ENCODE peak calls at places on chromosomes 2 and 18, in six cellular contexts. One of them, this sample, is unnamed.

GRCh38 chr18:25538175-25538922 is 186.4 kb upstream of the ZNF521 start:
- DNase-seq in fibroblast of lung: no peak
- DNase-seq in PC-9: no peak
- DNase-seq in effector memory CD4-positive, alpha-beta T cell: no peak
- DNase-seq in tibial artery: no peak
- DNase-seq in neuronal stem cell: no peak
- DNase-seq in this sample: no peak

GRCh38 chr2:30359644-30360167 is 87.3 kb upstream of the LCLAT1 start:
- DNase-seq in fibroblast of lung: peak; percentile 48
- DNase-seq in PC-9: no peak
- DNase-seq in effector memory CD4-positive, alpha-beta T cell: no peak
- DNase-seq in tibial artery: peak; percentile 78
- DNase-seq in neuronal stem cell: no peak
- DNase-seq in this sample: no peak

GRCh38 chr2:176121377-176122111 is 975 bp upstream of the HOXD9 start:
- DNase-seq in fibroblast of lung: no peak
- DNase-seq in PC-9: no peak
- DNase-seq in effector memory CD4-positive, alpha-beta T cell: no peak
- DNase-seq in tibial artery: no peak
- DNase-seq in neuronal stem cell: no peak
- DNase-seq in this sample: no peak

GRCh38 chr2:49255325-49256023 is 101.2 kb upstream of the FSHR start:
- DNase-seq in fibroblast of lung: no peak
- DNase-seq in PC-9: no peak
- DNase-seq in effector memory CD4-positive, alpha-beta T cell: no peak
- DNase-seq in tibial artery: no peak
- DNase-seq in neuronal stem cell: no peak
- DNase-seq in this sample: no peak

GRCh38 chr18:10422731-10423130 is 31.7 kb upstream of the APCDD1 start:
- DNase-seq in fibroblast of lung: no peak
- DNase-seq in PC-9: no peak
- DNase-seq in effector memory CD4-positive, alpha-beta T cell: no peak
- DNase-seq in tibial artery: no peak
- DNase-seq in neuronal stem cell: no peak
- DNase-seq in this sample: no peak

GRCh38 chr18:49814147-49814499 is 790 bp upstream of the ACAA2 start:
- DNase-seq in fibroblast of lung: peak; percentile 70
- DNase-seq in PC-9: no peak
- DNase-seq in effector memory CD4-positive, alpha-beta T cell: peak; percentile 22
- DNase-seq in tibial artery: peak; percentile 66
- DNase-seq in neuronal stem cell: peak; percentile 64
- DNase-seq in this sample: no peak

GRCh38 chr2:82260521-82260920 is 1956.0 kb upstream of the LRRTM1 start:
- DNase-seq in fibroblast of lung: no peak
- DNase-seq in PC-9: no peak
- DNase-seq in effector memory CD4-positive, alpha-beta T cell: no peak
- DNase-seq in tibial artery: no peak
- DNase-seq in neuronal stem cell: no peak
- DNase-seq in this sample: no peak

GRCh38 chr2:85783796-85784195 is 30.0 kb downstream of the ATOH8 start:
- DNase-seq in fibroblast of lung: no peak
- DNase-seq in PC-9: no peak
- DNase-seq in effector memory CD4-positive, alpha-beta T cell: no peak
- DNase-seq in tibial artery: no peak
- DNase-seq in neuronal stem cell: no peak
- DNase-seq in this sample: peak; percentile 21

GRCh38 chr2:36408198-36408703 is 52.7 kb downstream of the CRIM1 start:
- DNase-seq in fibroblast of lung: peak; percentile 85
- DNase-seq in PC-9: no peak
- DNase-seq in effector memory CD4-positive, alpha-beta T cell: no peak
- DNase-seq in tibial artery: no peak
- DNase-seq in neuronal stem cell: peak; percentile 39
- DNase-seq in this sample: peak; percentile 50

GRCh38 chr2:171878481-171878993 is 15.5 kb downstream of the SLC25A12 start:
- DNase-seq in fibroblast of lung: peak; percentile 85
- DNase-seq in PC-9: no peak
- DNase-seq in effector memory CD4-positive, alpha-beta T cell: no peak
- DNase-seq in tibial artery: peak; percentile 57
- DNase-seq in neuronal stem cell: no peak
- DNase-seq in this sample: no peak

GRCh38 chr2:33500177-33500576 is 23.7 kb downstream of the RASGRP3 start:
- DNase-seq in fibroblast of lung: no peak
- DNase-seq in PC-9: no peak
- DNase-seq in effector memory CD4-positive, alpha-beta T cell: no peak
- DNase-seq in tibial artery: no peak
- DNase-seq in neuronal stem cell: no peak
- DNase-seq in this sample: no peak

GRCh38 chr2:112779598-112779997 is 4.7 kb downstream of the IL1A start:
- DNase-seq in fibroblast of lung: no peak
- DNase-seq in PC-9: no peak
- DNase-seq in effector memory CD4-positive, alpha-beta T cell: no peak
- DNase-seq in tibial artery: no peak
- DNase-seq in neuronal stem cell: no peak
- DNase-seq in this sample: no peak

GRCh38 chr2:112787294-112787693 is 3.0 kb upstream of the IL1A start:
- DNase-seq in fibroblast of lung: no peak
- DNase-seq in PC-9: peak; percentile 67
- DNase-seq in effector memory CD4-positive, alpha-beta T cell: no peak
- DNase-seq in tibial artery: no peak
- DNase-seq in neuronal stem cell: no peak
- DNase-seq in this sample: no peak

GRCh38 chr2:112784199-112785189 is at the start of gene IL1A:
- DNase-seq in fibroblast of lung: peak; percentile 82
- DNase-seq in PC-9: peak; percentile 65
- DNase-seq in effector memory CD4-positive, alpha-beta T cell: no peak
- DNase-seq in tibial artery: no peak
- DNase-seq in neuronal stem cell: peak; percentile 56
- DNase-seq in this sample: no peak

GRCh38 chr2:112782234-112782799 is 2.0 kb downstream of the IL1A start:
- DNase-seq in fibroblast of lung: no peak
- DNase-seq in PC-9: no peak
- DNase-seq in effector memory CD4-positive, alpha-beta T cell: no peak
- DNase-seq in tibial artery: no peak
- DNase-seq in neuronal stem cell: no peak
- DNase-seq in this sample: no peak

DNA sequence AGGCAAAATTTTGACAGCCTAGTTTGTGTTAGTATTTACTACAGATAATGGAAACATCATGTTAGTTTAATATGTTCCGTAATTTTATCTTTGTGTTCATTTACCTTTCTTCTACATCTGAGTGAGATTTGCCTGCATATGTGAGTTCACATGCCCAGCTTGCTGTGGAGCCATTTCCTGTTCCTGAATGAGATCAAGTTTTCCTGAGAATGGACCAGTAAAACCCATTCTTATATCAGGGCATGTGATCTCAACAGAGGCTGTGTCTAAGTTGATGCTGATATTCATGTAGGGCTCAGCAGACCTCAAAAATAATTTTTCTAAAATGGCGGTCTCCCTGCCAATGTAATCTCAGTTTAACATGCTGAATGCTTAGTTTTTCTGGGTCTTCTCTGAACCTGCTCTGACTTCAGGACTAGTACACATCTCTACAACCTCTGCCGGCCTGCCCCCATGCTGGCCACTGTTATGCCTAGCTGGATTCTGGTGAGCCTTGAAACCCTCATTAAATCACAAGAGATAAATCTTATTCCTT is 1.0 kb downstream of the IL1A start:
- DNase-seq in fibroblast of lung: no peak
- DNase-seq in PC-9: no peak
- DNase-seq in effector memory CD4-positive, alpha-beta T cell: no peak
- DNase-seq in tibial artery: no peak
- DNase-seq in neuronal stem cell: no peak
- DNase-seq in this sample: no peak
- H3K4me3 ChIP-seq in fibroblast of lung: no peak overlapping the region
- H3K4me3 ChIP-seq in PC-9: peak overlapping the region; percentile 21
- H3K4me3 ChIP-seq in effector memory CD4-positive, alpha-beta T cell: no peak overlapping the region
- H3K4me3 ChIP-seq in tibial artery: no peak overlapping the region
- H3K4me3 ChIP-seq in neuronal stem cell: no peak overlapping the region
- H3K4me3 ChIP-seq in this sample: no peak overlapping the region

GRCh38 chr2:205687018-205687956 is 5.0 kb downstream of the NRP2 start:
- DNase-seq in fibroblast of lung: no peak
- DNase-seq in PC-9: no peak
- DNase-seq in effector memory CD4-positive, alpha-beta T cell: no peak
- DNase-seq in tibial artery: no peak
- DNase-seq in neuronal stem cell: no peak
- DNase-seq in this sample: no peak

GRCh38 chr2:205685314-205686230 is 3.3 kb downstream of the NRP2 start:
- DNase-seq in fibroblast of lung: peak; percentile 71
- DNase-seq in PC-9: peak; percentile 63
- DNase-seq in effector memory CD4-positive, alpha-beta T cell: no peak
- DNase-seq in tibial artery: no peak
- DNase-seq in neuronal stem cell: no peak
- DNase-seq in this sample: peak; percentile 85

GRCh38 chr2:205684871-205685313 is 2.6 kb downstream of the NRP2 start:
- DNase-seq in fibroblast of lung: peak; percentile 65
- DNase-seq in PC-9: no peak
- DNase-seq in effector memory CD4-positive, alpha-beta T cell: no peak
- DNase-seq in tibial artery: no peak
- DNase-seq in neuronal stem cell: no peak
- DNase-seq in this sample: no peak

GRCh38 chr2:205688417-205689200 is 6.3 kb downstream of the NRP2 start:
- DNase-seq in fibroblast of lung: peak; percentile 58
- DNase-seq in PC-9: no peak
- DNase-seq in effector memory CD4-positive, alpha-beta T cell: no peak
- DNase-seq in tibial artery: no peak
- DNase-seq in neuronal stem cell: no peak
- DNase-seq in this sample: no peak

DNA sequence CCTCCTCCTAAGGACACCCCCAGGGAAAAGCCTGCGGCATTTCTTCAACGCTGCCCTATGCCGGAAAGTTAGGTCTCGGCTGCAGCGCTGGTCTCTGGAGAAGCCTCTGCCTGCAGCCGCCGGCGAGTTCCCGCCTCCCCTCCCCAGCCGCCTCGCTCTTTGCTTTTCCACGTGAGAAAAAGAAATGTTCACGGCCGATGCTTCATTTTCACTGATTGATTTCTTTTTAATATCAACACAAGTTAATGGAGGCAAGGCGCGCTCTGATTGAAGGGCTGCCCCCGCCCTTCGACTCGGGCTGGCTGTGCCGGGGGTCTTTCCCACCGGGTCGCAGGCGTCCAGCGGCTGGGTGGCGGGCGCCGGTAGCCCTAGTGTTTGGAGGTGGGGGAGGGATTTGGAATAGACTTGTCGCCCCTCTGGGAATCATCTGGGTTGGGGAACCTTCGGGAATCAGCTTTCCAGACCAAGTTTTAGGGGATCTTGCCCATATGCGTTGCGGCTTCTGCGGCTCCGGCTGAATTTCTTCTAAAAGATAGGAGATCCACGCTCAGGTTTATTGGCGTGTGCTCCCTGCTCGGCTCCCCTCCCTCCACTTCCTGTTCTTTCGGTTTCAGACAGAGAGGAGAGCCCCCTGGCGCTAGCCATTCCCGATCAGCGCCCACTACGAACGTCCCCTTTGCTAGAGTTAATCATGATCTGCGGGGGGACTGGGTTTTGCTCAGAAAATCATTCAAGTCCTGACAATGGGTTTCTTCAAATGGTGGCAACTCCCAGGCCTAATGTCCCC is 4.1 kb downstream of the NRP2 start:
- DNase-seq in fibroblast of lung: no peak
- DNase-seq in PC-9: no peak
- DNase-seq in effector memory CD4-positive, alpha-beta T cell: no peak
- DNase-seq in tibial artery: no peak
- DNase-seq in neuronal stem cell: no peak
- DNase-seq in this sample: peak; percentile 63
- H3K4me1 ChIP-seq in fibroblast of lung: peaks cover 2% of the 10 kb centered on the region
- H3K4me1 ChIP-seq in PC-9: no peaks in the 10 kb centered on the region
- H3K4me1 ChIP-seq in effector memory CD4-positive, alpha-beta T cell: peaks cover 17% of the 10 kb centered on the region
- H3K4me1 ChIP-seq in tibial artery: peaks cover 46% of the 10 kb centered on the region
- H3K4me1 ChIP-seq in neuronal stem cell: peaks cover 18% of the 10 kb centered on the region
- H3K4me1 ChIP-seq in this sample: no peaks in the 10 kb centered on the region

GRCh38 chr2:218897394-218898108 is 16.9 kb downstream of the WNT10A start:
- DNase-seq in fibroblast of lung: no peak
- DNase-seq in PC-9: no peak
- DNase-seq in effector memory CD4-positive, alpha-beta T cell: no peak
- DNase-seq in tibial artery: no peak
- DNase-seq in neuronal stem cell: no peak
- DNase-seq in this sample: no peak
- H3K4me3 ChIP-seq in fibroblast of lung: no peak overlapping the region
- H3K4me3 ChIP-seq in PC-9: peak overlapping the region; percentile 59
- H3K4me3 ChIP-seq in effector memory CD4-positive, alpha-beta T cell: peak overlapping the region; percentile 53
- H3K4me3 ChIP-seq in tibial artery: no peak overlapping the region
- H3K4me3 ChIP-seq in neuronal stem cell: no peak overlapping the region
- H3K4me3 ChIP-seq in this sample: no peak overlapping the region

GRCh38 chr2:112646102-112646719 is 472 bp downstream of the SLC20A1 start:
- DNase-seq in fibroblast of lung: no peak
- DNase-seq in PC-9: no peak
- DNase-seq in effector memory CD4-positive, alpha-beta T cell: no peak
- DNase-seq in tibial artery: no peak
- DNase-seq in neuronal stem cell: no peak
- DNase-seq in this sample: peak; percentile 87
- H3K4me1 ChIP-seq in fibroblast of lung: peaks cover 27% of the 10 kb centered on the region
- H3K4me1 ChIP-seq in PC-9: peaks cover 68% of the 10 kb centered on the region
- H3K4me1 ChIP-seq in effector memory CD4-positive, alpha-beta T cell: peaks cover 34% of the 10 kb centered on the region
- H3K4me1 ChIP-seq in tibial artery: peaks cover 36% of the 10 kb centered on the region
- H3K4me1 ChIP-seq in neuronal stem cell: peaks cover 10% of the 10 kb centered on the region
- H3K4me1 ChIP-seq in this sample: peaks cover 2% of the 10 kb centered on the region

DNA sequence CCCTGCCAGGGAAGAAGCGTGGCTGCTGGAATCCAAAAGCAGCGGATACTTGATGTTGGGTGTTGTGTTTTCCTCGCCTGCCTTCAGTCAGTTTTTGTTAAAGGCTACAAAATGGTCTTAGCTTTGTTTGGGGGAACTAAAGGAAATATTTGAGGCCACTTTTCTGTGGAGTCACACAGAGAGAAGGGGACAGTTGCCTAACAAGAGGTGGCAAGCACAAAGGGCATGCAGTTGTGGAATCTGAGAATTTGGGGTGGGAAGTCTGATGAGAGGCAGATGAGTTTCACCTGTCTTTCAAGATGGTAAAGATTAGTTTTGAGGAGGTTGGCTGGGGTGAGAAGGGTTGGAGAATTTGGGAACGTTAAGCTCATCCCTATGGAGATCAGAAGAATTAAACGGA is 2.9 kb downstream of the MALT1 start:
- DNase-seq in fibroblast of lung: no peak
- DNase-seq in PC-9: no peak
- DNase-seq in effector memory CD4-positive, alpha-beta T cell: no peak
- DNase-seq in tibial artery: no peak
- DNase-seq in neuronal stem cell: no peak
- DNase-seq in this sample: no peak
- H3K4me3 ChIP-seq in fibroblast of lung: no peak overlapping the region
- H3K4me3 ChIP-seq in PC-9: no peak overlapping the region
- H3K4me3 ChIP-seq in effector memory CD4-positive, alpha-beta T cell: peak overlapping the region; percentile 10
- H3K4me3 ChIP-seq in tibial artery: no peak overlapping the region
- H3K4me3 ChIP-seq in neuronal stem cell: no peak overlapping the region
- H3K4me3 ChIP-seq in this sample: no peak overlapping the region

GRCh38 chr18:45688113-45688512 is 35.9 kb upstream of the SLC14A1 start:
- DNase-seq in fibroblast of lung: no peak
- DNase-seq in PC-9: no peak
- DNase-seq in effector memory CD4-positive, alpha-beta T cell: no peak
- DNase-seq in tibial artery: no peak
- DNase-seq in neuronal stem cell: no peak
- DNase-seq in this sample: no peak
- H3K4me1 ChIP-seq in fibroblast of lung: peaks cover 10% of the 10 kb centered on the region
- H3K4me1 ChIP-seq in PC-9: peaks cover 4% of the 10 kb centered on the region
- H3K4me1 ChIP-seq in effector memory CD4-positive, alpha-beta T cell: peaks cover 49% of the 10 kb centered on the region
- H3K4me1 ChIP-seq in tibial artery: no peaks in the 10 kb centered on the region
- H3K4me1 ChIP-seq in neuronal stem cell: peaks cover 6% of the 10 kb centered on the region
- H3K4me1 ChIP-seq in this sample: no peaks in the 10 kb centered on the region